ENCODE peak calls at places on chromosomes 16 and 17, in four cellular contexts. One of them, this sample, is unnamed.

GRCh38 chr16:48623304-48624016 is 13.5 kb upstream of the N4BP1 start:
- DNase-seq in brain microvascular endothelial cell: peak
- DNase-seq in colonic mucosa: peak
- DNase-seq in SK-N-SH: peak
- DNase-seq in this sample: peak

GRCh38 chr16:89922884-89923639 is at the start of gene TUBB3:
- DNase-seq in brain microvascular endothelial cell: peak
- DNase-seq in colonic mucosa: peak
- DNase-seq in SK-N-SH: peak
- DNase-seq in this sample: peak

GRCh38 chr17:15742051-15742795 is 10.1 kb downstream of the TBC1D26 start:
- DNase-seq in brain microvascular endothelial cell: no peak
- DNase-seq in colonic mucosa: no peak
- DNase-seq in SK-N-SH: no peak
- DNase-seq in this sample: no peak

GRCh38 chr17:10059684-10060211 is 138.7 kb downstream of the GAS7 start:
- DNase-seq in brain microvascular endothelial cell: no peak
- DNase-seq in colonic mucosa: no peak
- DNase-seq in SK-N-SH: no peak
- DNase-seq in this sample: peak

GRCh38 chr16:23223368-23223767 is 40.8 kb downstream of the SCNN1G start:
- DNase-seq in brain microvascular endothelial cell: no peak
- DNase-seq in colonic mucosa: no peak
- DNase-seq in SK-N-SH: no peak
- DNase-seq in this sample: no peak

GRCh38 chr17:17535957-17536356 is 39.8 kb upstream of the RASD1 start:
- DNase-seq in brain microvascular endothelial cell: peak
- DNase-seq in colonic mucosa: peak
- DNase-seq in SK-N-SH: peak
- DNase-seq in this sample: no peak

GRCh38 chr17:38870259-38871165 is 654 bp downstream of the LASP1 start:
- DNase-seq in brain microvascular endothelial cell: no peak
- DNase-seq in colonic mucosa: peak
- DNase-seq in SK-N-SH: peak
- DNase-seq in this sample: peak

GRCh38 chr17:5635949-5636348 is 51.6 kb upstream of the NLRP1 start:
- DNase-seq in brain microvascular endothelial cell: no peak
- DNase-seq in colonic mucosa: no peak
- DNase-seq in SK-N-SH: no peak
- DNase-seq in this sample: no peak

GRCh38 chr16:66427036-66427446 is at the start of gene BEAN1:
- DNase-seq in brain microvascular endothelial cell: no peak
- DNase-seq in colonic mucosa: no peak
- DNase-seq in SK-N-SH: peak
- DNase-seq in this sample: peak

GRCh38 chr16:24093049-24093448 is 163.1 kb upstream of the CACNG3 start:
- DNase-seq in brain microvascular endothelial cell: no peak
- DNase-seq in colonic mucosa: no peak
- DNase-seq in SK-N-SH: no peak
- DNase-seq in this sample: no peak

GRCh38 chr16:53968454-53968853 is 264.5 kb downstream of the FTO start:
- DNase-seq in brain microvascular endothelial cell: no peak
- DNase-seq in colonic mucosa: no peak
- DNase-seq in SK-N-SH: no peak
- DNase-seq in this sample: peak

GRCh38 chr16:2019500-2019899 is at the start of gene NPW:
- DNase-seq in brain microvascular endothelial cell: no peak
- DNase-seq in colonic mucosa: no peak
- DNase-seq in SK-N-SH: peak
- DNase-seq in this sample: no peak

GRCh38 chr17:49513044-49513395 is 17.9 kb downstream of the NGFR start:
- DNase-seq in brain microvascular endothelial cell: no peak
- DNase-seq in colonic mucosa: no peak
- DNase-seq in SK-N-SH: no peak
- DNase-seq in this sample: no peak

GRCh38 chr17:77476006-77476405 is 335.2 kb downstream of the SEC14L1 start:
- DNase-seq in brain microvascular endothelial cell: no peak
- DNase-seq in colonic mucosa: no peak
- DNase-seq in SK-N-SH: no peak
- DNase-seq in this sample: no peak

GRCh38 chr16:64841071-64841470 is 280.8 kb downstream of the CDH11 start:
- DNase-seq in brain microvascular endothelial cell: peak
- DNase-seq in colonic mucosa: no peak
- DNase-seq in SK-N-SH: no peak
- DNase-seq in this sample: peak

GRCh38 chr17:36544049-36544319 is 735 bp upstream of the GGNBP2 start:
- DNase-seq in brain microvascular endothelial cell: peak
- DNase-seq in colonic mucosa: no peak
- DNase-seq in SK-N-SH: no peak
- DNase-seq in this sample: no peak

GRCh38 chr17:28950017-28950751 is 1.1 kb downstream of the PHF12 start:
- DNase-seq in brain microvascular endothelial cell: peak
- DNase-seq in colonic mucosa: peak
- DNase-seq in SK-N-SH: peak
- DNase-seq in this sample: peak

GRCh38 chr16:17836868-17837602 is 366.3 kb upstream of the XYLT1 start:
- DNase-seq in brain microvascular endothelial cell: peak
- DNase-seq in colonic mucosa: no peak
- DNase-seq in SK-N-SH: no peak
- DNase-seq in this sample: peak

DNA sequence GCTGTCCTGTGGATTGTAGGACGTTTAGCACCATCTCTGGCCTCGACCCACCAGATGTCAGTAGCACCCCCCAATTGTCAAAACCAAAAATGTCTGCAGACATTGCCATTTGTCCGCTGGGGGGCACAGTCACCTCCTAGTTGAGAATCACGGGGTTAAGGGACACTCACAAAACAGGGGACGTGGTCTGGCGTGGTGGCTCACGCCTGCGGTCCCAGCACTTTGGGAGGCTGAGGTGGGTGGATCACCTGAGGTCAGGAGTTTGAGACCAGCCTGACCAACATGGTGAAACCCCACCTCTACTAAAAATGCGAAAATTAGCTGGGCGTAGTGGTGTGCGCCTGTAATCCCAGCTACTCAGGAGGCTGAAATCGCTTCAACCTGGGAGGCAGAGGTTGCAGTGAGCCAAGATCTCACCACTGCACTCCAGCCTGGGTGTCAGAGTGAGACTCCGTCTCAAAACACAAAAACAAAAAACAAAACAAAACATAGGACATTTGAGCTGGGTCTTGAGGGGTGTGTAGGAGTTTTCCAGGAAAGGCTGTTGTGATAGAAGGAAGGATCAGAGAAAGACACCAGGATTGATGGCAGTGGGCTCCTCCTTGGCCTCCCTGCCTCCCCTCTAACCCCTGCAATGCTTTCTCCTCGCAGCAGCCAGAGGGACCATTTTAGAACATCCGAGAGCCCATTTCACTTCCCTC is 171.8 kb upstream of the GSE1 start:
- DNase-seq in brain microvascular endothelial cell: no peak
- DNase-seq in colonic mucosa: no peak
- DNase-seq in SK-N-SH: no peak
- DNase-seq in this sample: no peak
- TF ChIP-seq CTCF in brain microvascular endothelial cell: no peak
- TF ChIP-seq CTCF in colonic mucosa: no peak
- TF ChIP-seq CTCF in SK-N-SH: no peak
- TF ChIP-seq CTCF in this sample: no peak

GRCh38 chr16:84074721-84075120 is 32.1 kb upstream of the SLC38A8 start:
- DNase-seq in brain microvascular endothelial cell: no peak
- DNase-seq in colonic mucosa: no peak
- DNase-seq in SK-N-SH: no peak
- DNase-seq in this sample: no peak

GRCh38 chr16:84079664-84080063 is 37.1 kb upstream of the SLC38A8 start:
- DNase-seq in brain microvascular endothelial cell: no peak
- DNase-seq in colonic mucosa: no peak
- DNase-seq in SK-N-SH: no peak
- DNase-seq in this sample: no peak

GRCh38 chr16:84072014-84072413 is 29.4 kb upstream of the SLC38A8 start:
- DNase-seq in brain microvascular endothelial cell: peak
- DNase-seq in colonic mucosa: no peak
- DNase-seq in SK-N-SH: no peak
- DNase-seq in this sample: peak

GRCh38 chr16:84071151-84071550 is 28.6 kb upstream of the SLC38A8 start:
- DNase-seq in brain microvascular endothelial cell: no peak
- DNase-seq in colonic mucosa: no peak
- DNase-seq in SK-N-SH: no peak
- DNase-seq in this sample: no peak

DNA sequence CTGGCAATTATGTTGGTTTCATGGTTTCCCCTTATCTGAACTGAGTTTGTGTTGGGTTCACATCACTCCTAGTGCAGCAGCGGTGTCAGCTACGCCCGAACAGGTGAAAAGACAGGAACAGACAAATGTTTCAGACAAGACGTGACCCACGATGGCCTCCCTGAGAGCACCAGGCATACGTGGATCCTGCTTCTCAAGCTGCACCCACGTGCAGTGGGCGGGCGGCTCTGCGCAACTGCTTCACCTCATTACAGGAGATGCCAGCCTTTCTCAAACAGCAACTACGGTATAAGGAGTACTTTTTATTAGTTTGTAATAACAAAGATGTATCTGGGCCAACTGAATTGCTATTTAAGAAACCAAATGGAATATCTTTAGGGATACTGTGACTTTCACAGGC is 32.8 kb upstream of the SLC38A8 start:
- DNase-seq in brain microvascular endothelial cell: no peak
- DNase-seq in colonic mucosa: no peak
- DNase-seq in SK-N-SH: no peak
- DNase-seq in this sample: no peak
- H3K4me3 ChIP-seq in brain microvascular endothelial cell: no peak
- H3K4me3 ChIP-seq in colonic mucosa: no peak
- H3K4me3 ChIP-seq in SK-N-SH: no peak
- H3K4me3 ChIP-seq in this sample: no peak

GRCh38 chr16:21158208-21159110 is at the start of gene LDAF1:
- DNase-seq in brain microvascular endothelial cell: peak
- DNase-seq in colonic mucosa: peak
- DNase-seq in SK-N-SH: peak
- DNase-seq in this sample: peak

GRCh38 chr16:21157632-21158031 is 842 bp upstream of the LDAF1 start:
- DNase-seq in brain microvascular endothelial cell: no peak
- DNase-seq in colonic mucosa: peak
- DNase-seq in SK-N-SH: no peak
- DNase-seq in this sample: no peak

GRCh38 chr16:21160276-21160675 is 1.8 kb downstream of the LDAF1 start:
- DNase-seq in brain microvascular endothelial cell: no peak
- DNase-seq in colonic mucosa: no peak
- DNase-seq in SK-N-SH: no peak
- DNase-seq in this sample: no peak

GRCh38 chr16:21159281-21159951 is 942 bp downstream of the LDAF1 start:
- DNase-seq in brain microvascular endothelial cell: no peak
- DNase-seq in colonic mucosa: peak
- DNase-seq in SK-N-SH: peak
- DNase-seq in this sample: no peak

GRCh38 chr16:21156767-21157467 is 1.6 kb upstream of the LDAF1 start:
- DNase-seq in brain microvascular endothelial cell: peak
- DNase-seq in colonic mucosa: peak
- DNase-seq in SK-N-SH: peak
- DNase-seq in this sample: peak
- TF ChIP-seq CTCF in brain microvascular endothelial cell: peak
- TF ChIP-seq CTCF in colonic mucosa: peak
- TF ChIP-seq CTCF in SK-N-SH: peak
- TF ChIP-seq CTCF in this sample: peak

DNA sequence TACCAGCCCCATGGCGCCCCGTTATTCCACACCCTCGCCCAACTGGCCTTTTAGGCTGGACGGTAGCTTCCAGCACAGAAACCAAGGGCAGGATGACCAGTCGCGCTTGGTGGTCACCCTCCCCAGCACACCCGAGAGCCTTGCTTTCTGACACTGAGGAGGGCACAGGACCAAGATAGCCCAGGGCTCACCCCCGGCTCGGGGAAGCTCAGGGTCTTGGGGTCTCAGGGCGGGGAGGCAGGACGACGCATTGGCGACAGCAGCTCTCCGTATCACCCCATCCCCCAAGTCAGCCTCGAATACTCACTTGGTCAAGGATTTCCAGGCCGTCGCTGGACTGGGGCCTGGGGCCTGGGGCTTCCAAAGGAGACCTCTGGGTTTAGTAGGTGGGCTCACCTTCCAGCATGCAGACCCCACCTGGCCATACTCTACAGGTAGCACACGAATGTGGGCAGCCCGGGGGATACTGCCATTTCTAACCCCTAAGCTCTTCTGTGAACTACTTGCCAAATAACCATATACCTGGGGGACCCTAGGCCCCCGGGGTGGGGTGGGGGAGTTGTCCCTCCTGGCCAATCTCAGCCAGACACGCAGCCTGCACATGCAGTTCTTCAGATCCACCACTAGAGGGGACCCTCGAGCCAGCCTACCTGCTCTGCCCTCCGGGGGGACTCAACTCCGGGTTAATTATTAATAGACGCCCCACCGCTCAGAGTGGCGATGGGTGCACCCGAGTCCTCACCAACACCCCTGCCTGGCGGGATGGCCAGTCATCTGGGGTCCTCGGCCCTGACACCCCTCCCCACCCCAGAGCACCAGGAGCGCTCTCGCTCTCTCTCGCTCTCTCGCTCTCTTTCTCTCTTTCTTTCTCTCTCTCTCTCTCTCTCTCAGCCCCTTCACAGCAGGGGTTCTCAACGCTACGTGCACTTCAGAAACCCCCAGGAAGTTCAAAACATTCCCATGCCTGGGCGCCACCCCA is 30.0 kb downstream of the TBC1D16 start:
- DNase-seq in brain microvascular endothelial cell: no peak
- DNase-seq in colonic mucosa: peak
- DNase-seq in SK-N-SH: peak
- DNase-seq in this sample: peak
- H3K4me3 ChIP-seq in brain microvascular endothelial cell: no peak
- H3K4me3 ChIP-seq in colonic mucosa: no peak
- H3K4me3 ChIP-seq in SK-N-SH: no peak
- H3K4me3 ChIP-seq in this sample: no peak

DNA sequence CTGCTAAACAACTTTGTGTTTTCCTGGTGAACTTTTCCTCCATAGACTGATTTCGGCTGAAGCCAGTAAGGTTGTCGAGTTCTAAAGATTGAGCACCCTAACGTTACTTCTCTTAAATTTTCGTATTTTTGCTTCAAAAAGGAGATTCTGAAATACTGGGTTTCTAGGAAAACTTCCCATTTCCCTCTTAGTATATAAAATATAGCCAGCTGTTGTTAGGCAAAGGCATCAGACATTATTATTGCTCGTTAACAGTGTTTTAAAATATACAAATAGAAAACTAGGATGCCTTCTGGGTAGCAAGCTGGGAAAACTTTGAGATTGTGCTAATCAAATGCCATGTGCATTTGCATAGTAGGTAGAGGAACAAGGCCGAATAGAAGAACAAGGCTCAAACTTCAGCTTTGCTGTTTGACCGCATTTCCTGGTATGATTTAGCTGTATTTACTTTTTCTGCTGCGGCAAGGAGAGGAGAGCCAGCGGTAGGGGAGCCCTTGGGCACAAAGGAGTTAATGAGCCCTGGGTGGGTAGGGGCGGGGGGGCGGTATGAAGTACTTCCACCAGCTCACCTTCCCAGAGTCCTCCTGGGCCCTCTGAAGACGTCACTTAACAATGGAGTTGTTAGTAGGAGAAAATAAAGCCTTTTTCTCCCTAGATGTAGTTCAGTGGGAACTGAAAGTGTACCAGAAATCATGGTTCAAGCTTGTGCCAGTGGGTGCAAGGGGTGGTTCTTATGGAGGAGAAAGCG is 151.9 kb downstream of the MSI2 start:
- DNase-seq in brain microvascular endothelial cell: no peak
- DNase-seq in colonic mucosa: peak
- DNase-seq in SK-N-SH: no peak
- DNase-seq in this sample: no peak
- TF ChIP-seq CTCF in brain microvascular endothelial cell: no peak
- TF ChIP-seq CTCF in colonic mucosa: no peak
- TF ChIP-seq CTCF in SK-N-SH: no peak
- TF ChIP-seq CTCF in this sample: no peak